ENCODE peak calls at places on chromosomes 11 and 22, in four cellular contexts. One of them, this sample, is unnamed.

GRCh38 chr11:4436424-4436823 is 12.7 kb upstream of the OR52K2 start:
- DNase-seq in omental fat pad: no peak
- DNase-seq in lung microvascular endothelial cell: no peak
- DNase-seq in NCI-H1436 treated with DMSO at 0.1 percent for 48 hours: no peak
- DNase-seq in this sample: no peak

GRCh38 chr11:110000858-110001257 is 92.3 kb upstream of the ZC3H12C start:
- DNase-seq in omental fat pad: no peak
- DNase-seq in lung microvascular endothelial cell: no peak
- DNase-seq in NCI-H1436 treated with DMSO at 0.1 percent for 48 hours: no peak
- DNase-seq in this sample: no peak

GRCh38 chr11:9750551-9750950 is 86.7 kb downstream of the SWAP70 start:
- DNase-seq in omental fat pad: no peak
- DNase-seq in lung microvascular endothelial cell: peak
- DNase-seq in NCI-H1436 treated with DMSO at 0.1 percent for 48 hours: no peak
- DNase-seq in this sample: no peak

GRCh38 chr11:2167141-2168045 is 4.2 kb downstream of the TH start:
- DNase-seq in omental fat pad: no peak
- DNase-seq in lung microvascular endothelial cell: no peak
- DNase-seq in NCI-H1436 treated with DMSO at 0.1 percent for 48 hours: no peak
- DNase-seq in this sample: no peak

GRCh38 chr11:46112961-46113617 is 8.2 kb downstream of the PHF21A start:
- DNase-seq in omental fat pad: no peak
- DNase-seq in lung microvascular endothelial cell: peak
- DNase-seq in NCI-H1436 treated with DMSO at 0.1 percent for 48 hours: no peak
- DNase-seq in this sample: peak

GRCh38 chr11:65802841-65803240 is 16.0 kb downstream of the OVOL1 start:
- DNase-seq in omental fat pad: no peak
- DNase-seq in lung microvascular endothelial cell: no peak
- DNase-seq in NCI-H1436 treated with DMSO at 0.1 percent for 48 hours: no peak
- DNase-seq in this sample: no peak

GRCh38 chr22:31230871-31231621 is 18.9 kb downstream of the LIMK2 start:
- DNase-seq in omental fat pad: no peak
- DNase-seq in lung microvascular endothelial cell: peak
- DNase-seq in NCI-H1436 treated with DMSO at 0.1 percent for 48 hours: no peak
- DNase-seq in this sample: peak

GRCh38 chr11:128061321-128061871 is 526.0 kb downstream of the ETS1 start:
- DNase-seq in omental fat pad: no peak
- DNase-seq in lung microvascular endothelial cell: peak
- DNase-seq in NCI-H1436 treated with DMSO at 0.1 percent for 48 hours: peak
- DNase-seq in this sample: no peak

GRCh38 chr22:20138417-20138738 is 6.8 kb downstream of the ZDHHC8 start:
- DNase-seq in omental fat pad: no peak
- DNase-seq in lung microvascular endothelial cell: no peak
- DNase-seq in NCI-H1436 treated with DMSO at 0.1 percent for 48 hours: no peak
- DNase-seq in this sample: no peak

GRCh38 chr11:69893631-69894030 is 74.4 kb upstream of the FGF3 start:
- DNase-seq in omental fat pad: no peak
- DNase-seq in lung microvascular endothelial cell: no peak
- DNase-seq in NCI-H1436 treated with DMSO at 0.1 percent for 48 hours: no peak
- DNase-seq in this sample: no peak

GRCh38 chr22:22704156-22704946 is 59.9 kb downstream of the GGTLC2 start:
- DNase-seq in omental fat pad: no peak
- DNase-seq in lung microvascular endothelial cell: no peak
- DNase-seq in NCI-H1436 treated with DMSO at 0.1 percent for 48 hours: no peak
- DNase-seq in this sample: no peak

GRCh38 chr22:19812910-19813309 is 41.8 kb downstream of the GNB1L start:
- DNase-seq in omental fat pad: no peak
- DNase-seq in lung microvascular endothelial cell: no peak
- DNase-seq in NCI-H1436 treated with DMSO at 0.1 percent for 48 hours: no peak
- DNase-seq in this sample: no peak

GRCh38 chr11:123833095-123833494 is 26.9 kb upstream of the OR6M1 start:
- DNase-seq in omental fat pad: no peak
- DNase-seq in lung microvascular endothelial cell: no peak
- DNase-seq in NCI-H1436 treated with DMSO at 0.1 percent for 48 hours: no peak
- DNase-seq in this sample: no peak

GRCh38 chr11:20043992-20044391 is 116.3 kb downstream of the DBX1 start:
- DNase-seq in omental fat pad: no peak
- DNase-seq in lung microvascular endothelial cell: no peak
- DNase-seq in NCI-H1436 treated with DMSO at 0.1 percent for 48 hours: no peak
- DNase-seq in this sample: no peak

GRCh38 chr11:114137838-114138237 is 78.3 kb downstream of the ZBTB16 start:
- DNase-seq in omental fat pad: no peak
- DNase-seq in lung microvascular endothelial cell: no peak
- DNase-seq in NCI-H1436 treated with DMSO at 0.1 percent for 48 hours: no peak
- DNase-seq in this sample: no peak

GRCh38 chr11:63993983-63994382 is 7.7 kb downstream of the OTUB1 start:
- DNase-seq in omental fat pad: no peak
- DNase-seq in lung microvascular endothelial cell: no peak
- DNase-seq in NCI-H1436 treated with DMSO at 0.1 percent for 48 hours: no peak
- DNase-seq in this sample: no peak

GRCh38 chr11:43316451-43316850 is 4.7 kb downstream of the API5 start:
- DNase-seq in omental fat pad: no peak
- DNase-seq in lung microvascular endothelial cell: no peak
- DNase-seq in NCI-H1436 treated with DMSO at 0.1 percent for 48 hours: no peak
- DNase-seq in this sample: no peak

GRCh38 chr22:22756109-22756508 is 111.7 kb downstream of the GGTLC2 start:
- DNase-seq in omental fat pad: no peak
- DNase-seq in lung microvascular endothelial cell: no peak
- DNase-seq in NCI-H1436 treated with DMSO at 0.1 percent for 48 hours: no peak
- DNase-seq in this sample: no peak

GRCh38 chr11:19345848-19346681 is 105.3 kb upstream of the E2F8 start:
- DNase-seq in omental fat pad: no peak
- DNase-seq in lung microvascular endothelial cell: peak
- DNase-seq in NCI-H1436 treated with DMSO at 0.1 percent for 48 hours: no peak
- DNase-seq in this sample: no peak

GRCh38 chr22:22619765-22620414 is 24.5 kb upstream of the GGTLC2 start:
- DNase-seq in omental fat pad: no peak
- DNase-seq in lung microvascular endothelial cell: no peak
- DNase-seq in NCI-H1436 treated with DMSO at 0.1 percent for 48 hours: no peak
- DNase-seq in this sample: no peak

GRCh38 chr22:48372395-48372794 is 1455.3 kb downstream of the BRD1 start:
- DNase-seq in omental fat pad: no peak
- DNase-seq in lung microvascular endothelial cell: no peak
- DNase-seq in NCI-H1436 treated with DMSO at 0.1 percent for 48 hours: no peak
- DNase-seq in this sample: no peak

GRCh38 chr11:65291613-65292012 is 23.1 kb upstream of the CDC42EP2 start:
- DNase-seq in omental fat pad: no peak
- DNase-seq in lung microvascular endothelial cell: peak
- DNase-seq in NCI-H1436 treated with DMSO at 0.1 percent for 48 hours: no peak
- DNase-seq in this sample: no peak

GRCh38 chr11:108112059-108112458 is 9.3 kb upstream of the ACAT1 start:
- DNase-seq in omental fat pad: no peak
- DNase-seq in lung microvascular endothelial cell: no peak
- DNase-seq in NCI-H1436 treated with DMSO at 0.1 percent for 48 hours: no peak
- DNase-seq in this sample: no peak

GRCh38 chr22:39316440-39317083 is 2.9 kb downstream of the RPL3 start:
- DNase-seq in omental fat pad: peak
- DNase-seq in lung microvascular endothelial cell: peak
- DNase-seq in NCI-H1436 treated with DMSO at 0.1 percent for 48 hours: peak
- DNase-seq in this sample: peak

GRCh38 chr11:121249039-121249663 is 43.4 kb upstream of the SC5D start:
- DNase-seq in omental fat pad: no peak
- DNase-seq in lung microvascular endothelial cell: peak
- DNase-seq in NCI-H1436 treated with DMSO at 0.1 percent for 48 hours: no peak
- DNase-seq in this sample: no peak

GRCh38 chr11:115548878-115549528 is 44.8 kb upstream of the CADM1 start:
- DNase-seq in omental fat pad: no peak
- DNase-seq in lung microvascular endothelial cell: no peak
- DNase-seq in NCI-H1436 treated with DMSO at 0.1 percent for 48 hours: peak
- DNase-seq in this sample: no peak

GRCh38 chr11:77156396-77157195 is 28.6 kb downstream of the MYO7A start:
- DNase-seq in omental fat pad: no peak
- DNase-seq in lung microvascular endothelial cell: no peak
- DNase-seq in NCI-H1436 treated with DMSO at 0.1 percent for 48 hours: no peak
- DNase-seq in this sample: no peak

GRCh38 chr11:86784247-86784681 is 16.1 kb upstream of the PRSS23 start:
- DNase-seq in omental fat pad: no peak
- DNase-seq in lung microvascular endothelial cell: no peak
- DNase-seq in NCI-H1436 treated with DMSO at 0.1 percent for 48 hours: no peak
- DNase-seq in this sample: no peak

GRCh38 chr22:43228330-43228729 is 41.4 kb upstream of the TTLL12 start:
- DNase-seq in omental fat pad: no peak
- DNase-seq in lung microvascular endothelial cell: peak
- DNase-seq in NCI-H1436 treated with DMSO at 0.1 percent for 48 hours: no peak
- DNase-seq in this sample: peak

GRCh38 chr11:112558691-112559090 is 298.0 kb upstream of the PLET1 start:
- DNase-seq in omental fat pad: no peak
- DNase-seq in lung microvascular endothelial cell: no peak
- DNase-seq in NCI-H1436 treated with DMSO at 0.1 percent for 48 hours: no peak
- DNase-seq in this sample: no peak

GRCh38 chr22:25623851-25624250 is 59.4 kb downstream of the GRK3 start:
- DNase-seq in omental fat pad: no peak
- DNase-seq in lung microvascular endothelial cell: no peak
- DNase-seq in NCI-H1436 treated with DMSO at 0.1 percent for 48 hours: no peak
- DNase-seq in this sample: no peak

GRCh38 chr11:16404781-16405180 is 48.4 kb upstream of the SOX6 start:
- DNase-seq in omental fat pad: no peak
- DNase-seq in lung microvascular endothelial cell: no peak
- DNase-seq in NCI-H1436 treated with DMSO at 0.1 percent for 48 hours: peak
- DNase-seq in this sample: no peak

GRCh38 chr22:38973289-38974169 is 8.6 kb upstream of the APOBEC3B start:
- DNase-seq in omental fat pad: no peak
- DNase-seq in lung microvascular endothelial cell: peak
- DNase-seq in NCI-H1436 treated with DMSO at 0.1 percent for 48 hours: no peak
- DNase-seq in this sample: peak

GRCh38 chr22:49768961-49769690 is 58.5 kb downstream of the BRD1 start:
- DNase-seq in omental fat pad: no peak
- DNase-seq in lung microvascular endothelial cell: no peak
- DNase-seq in NCI-H1436 treated with DMSO at 0.1 percent for 48 hours: no peak
- DNase-seq in this sample: peak

GRCh38 chr22:41826430-41827383 is 6.2 kb upstream of the SREBF2 start:
- DNase-seq in omental fat pad: no peak
- DNase-seq in lung microvascular endothelial cell: no peak
- DNase-seq in NCI-H1436 treated with DMSO at 0.1 percent for 48 hours: no peak
- DNase-seq in this sample: no peak

GRCh38 chr22:32558681-32559355 is 84.2 kb downstream of the FBXO7 start:
- DNase-seq in omental fat pad: peak
- DNase-seq in lung microvascular endothelial cell: peak
- DNase-seq in NCI-H1436 treated with DMSO at 0.1 percent for 48 hours: no peak
- DNase-seq in this sample: no peak

GRCh38 chr22:46439576-46440465 is 97.6 kb downstream of the CELSR1 start:
- DNase-seq in omental fat pad: no peak
- DNase-seq in lung microvascular endothelial cell: no peak
- DNase-seq in NCI-H1436 treated with DMSO at 0.1 percent for 48 hours: no peak
- DNase-seq in this sample: no peak

GRCh38 chr11:46288451-46288850 is 11.0 kb downstream of the CREB3L1 start:
- DNase-seq in omental fat pad: no peak
- DNase-seq in lung microvascular endothelial cell: no peak
- DNase-seq in NCI-H1436 treated with DMSO at 0.1 percent for 48 hours: no peak
- DNase-seq in this sample: no peak

This sample was measured in BE2C.